ENCODE peak calls at places on chromosomes 3 and 15, in six cellular contexts. L is neuronal stem cell; X is stimulated activated CD4-positive, alpha-beta T cell treated with anti-CD3 and anti-CD28 coated beads, Interleukin-1b, Interleukin-23, amount 100 ng/mL, for 48 hours; H is NCI-H1092; G is GM12865; E is dermis blood vessel endothelial cell. Y is an unnamed sample.

GRCh38 chr15:84947947-84948830 is 33.5 kb upstream of the PDE8A start:
- DNase-seq in L (no peak), X (no peak), H (no peak), G (no peak), E (peak), Y (no peak)

GRCh38 chr15:92821491-92822116 is 78.5 kb upstream of the CHD2 start:
- DNase-seq in L (no peak), X (no peak), H (no peak), G (no peak), E (no peak), Y (no peak)

GRCh38 chr15:25620466-25620865 is 181.6 kb upstream of the UBE3A start:
- DNase-seq in L (no peak), X (no peak), H (no peak), G (no peak), E (no peak), Y (no peak)

GRCh38 chr3:151445283-151446001 is 15.4 kb downstream of the IGSF10 start:
- DNase-seq in L (no peak), X (no peak), H (no peak), G (peak), E (no peak), Y (no peak)

GRCh38 chr3:9976736-9977709 is 9.6 kb downstream of the EMC3 start:
- DNase-seq in L (no peak), X (peak), H (no peak), G (no peak), E (peak), Y (no peak)

GRCh38 chr3:1576047-1576446 is 483.2 kb downstream of the CNTN6 start:
- DNase-seq in L (no peak), X (no peak), H (no peak), G (no peak), E (no peak), Y (no peak)

GRCh38 chr3:13242364-13242737 is 169.1 kb upstream of the IQSEC1 start:
- DNase-seq in L (no peak), X (no peak), H (no peak), G (no peak), E (no peak), Y (no peak)

GRCh38 chr3:128620268-128620691 is 30.3 kb downstream of the RPN1 start:
- DNase-seq in L (no peak), X (peak), H (no peak), G (no peak), E (no peak), Y (no peak)

GRCh38 chr3:194196876-194197275 is 60.9 kb downstream of the HES1 start:
- DNase-seq in L (no peak), X (no peak), H (no peak), G (no peak), E (peak), Y (no peak)

GRCh38 chr3:174243194-174243593 is 615.9 kb upstream of the NAALADL2 start:
- DNase-seq in L (no peak), X (no peak), H (no peak), G (no peak), E (no peak), Y (no peak)

GRCh38 chr3:193132923-193133463 is 108.0 kb upstream of the PLAAT1 start:
- DNase-seq in L (no peak), X (no peak), H (no peak), G (no peak), E (no peak), Y (no peak)

GRCh38 chr3:45225465-45226205 is 452 bp downstream of the TMEM158 start:
- DNase-seq in L (peak), X (peak), H (no peak), G (peak), E (peak), Y (peak)